ENCODE peak calls at places on chromosomes 2 and 18, in four cellular contexts. J, B, C and O are unnamed samples.
A peak's percentile ranks its signal among the peaks of the same experiment; 100 is the strongest.

GRCh38 chr18:25650201-25650941 is 298.4 kb upstream of the ZNF521 start:
- DNase-seq in J (no peak), C (no peak), B (peak; percentile 67), O (no peak)

GRCh38 chr2:207395535-207396251 is 134.1 kb upstream of the CREB1 start:
- DNase-seq in B (no peak), C (no peak), J (no peak), O (no peak)

GRCh38 chr2:205930209-205930608 is 155.8 kb downstream of the INO80D start:
- DNase-seq in C (no peak), J (no peak), B (no peak), O (no peak)

GRCh38 chr2:148023861-148024260 is 3.0 kb downstream of the MBD5 start:
- DNase-seq in C (no peak), B (no peak), J (no peak), O (no peak)

GRCh38 chr2:68253211-68254068 is 1.1 kb upstream of the PPP3R1 start:
- DNase-seq in B (peak; percentile 24), C (no peak), J (peak; percentile 57), O (peak; percentile 51)

GRCh38 chr18:28576941-28577340 is 400.0 kb upstream of the CDH2 start:
- DNase-seq in B (no peak), C (no peak), J (no peak), O (no peak)

GRCh38 chr18:9838144-9838877 is 47.5 kb upstream of the TXNDC2 start:
- DNase-seq in J (no peak), C (no peak), B (no peak), O (no peak)

GRCh38 chr18:61201516-61201915 is 131.7 kb upstream of the CDH20 start:
- DNase-seq in B (no peak), J (no peak), C (no peak), O (no peak)

GRCh38 chr2:61356261-61356957 is 114.5 kb downstream of the USP34 start:
- DNase-seq in B (peak; percentile 43), J (no peak), C (no peak), O (no peak)

GRCh38 chr2:173002751-173003541 is 72.7 kb upstream of the MAP3K20 start:
- DNase-seq in B (peak; percentile 64), J (no peak), C (no peak), O (peak; percentile 62)

GRCh38 chr2:96870631-96871255 is 863 bp upstream of the SEMA4C start:
- DNase-seq in J (peak; percentile 71), C (no peak), B (no peak), O (peak; percentile 31)

GRCh38 chr2:237665713-237666143 is 38.3 kb downstream of the LRRFIP1 start:
- DNase-seq in C (no peak), B (peak; percentile 33), J (no peak), O (no peak)

GRCh38 chr2:68466361-68466777 is 725 bp downstream of the FBXO48 start:
- DNase-seq in J (peak; percentile 38), B (peak; percentile 15), C (no peak), O (peak; percentile 28)

GRCh38 chr2:74530239-74531161 is 767 bp downstream of the HTRA2 start:
- DNase-seq in B (no peak), J (peak; percentile 96), C (peak; percentile 74), O (no peak)

GRCh38 chr2:67633212-67633856 is 236.2 kb downstream of the ETAA1 start:
- DNase-seq in J (no peak), C (no peak), B (no peak), O (no peak)

GRCh38 chr18:3690682-3691066 is 240.7 kb downstream of the TGIF1 start:
- DNase-seq in B (no peak), C (no peak), J (no peak), O (no peak)

GRCh38 chr18:12391487-12392136 is 14.6 kb upstream of the AFG3L2 start:
- DNase-seq in B (peak; percentile 51), C (no peak), J (peak; percentile 80), O (peak; percentile 46)

GRCh38 chr2:147331790-147332419 is 512.9 kb upstream of the ACVR2A start:
- DNase-seq in J (peak; percentile 2), B (peak; percentile 5), C (no peak), O (peak; percentile 11)

GRCh38 chr2:197300139-197300538 is 10.4 kb downstream of the ANKRD44 start:
- DNase-seq in C (no peak), J (no peak), B (no peak), O (no peak)

GRCh38 chr2:109382946-109383345 is 230.8 kb downstream of the SEPTIN10 start:
- DNase-seq in C (no peak), B (no peak), J (no peak), O (no peak)

GRCh38 chr18:36662000-36662399 is 166.8 kb downstream of the TPGS2 start:
- DNase-seq in B (no peak), J (peak; percentile 29), C (no peak), O (peak; percentile 18)

GRCh38 chr2:220789961-220790360 is 782.1 kb downstream of the EPHA4 start:
- DNase-seq in C (no peak), B (no peak), J (no peak), O (no peak)

GRCh38 chr2:141911485-141912066 is 219.2 kb downstream of the LRP1B start:
- DNase-seq in J (peak; percentile 11), C (no peak), B (peak; percentile 50), O (peak; percentile 41)

GRCh38 chr2:240564571-240565266 is 3.6 kb upstream of the RNPEPL1 start:
- DNase-seq in B (no peak), C (no peak), J (peak; percentile 73), O (peak; percentile 70)

GRCh38 chr2:218257390-218257981 is 3.3 kb upstream of the GPBAR1 start:
- DNase-seq in C (peak; percentile 56), J (peak; percentile 71), B (no peak), O (peak; percentile 50)

GRCh38 chr2:10439185-10439879 is 8.8 kb downstream of the ODC1 start:
- DNase-seq in C (no peak), J (peak; percentile 45), B (no peak), O (no peak)

GRCh38 chr2:241666627-241667400 is 19.8 kb downstream of the DTYMK start:
- DNase-seq in C (no peak), B (no peak), J (no peak), O (no peak)

GRCh38 chr2:142140434-142140845 is 9.6 kb upstream of the LRP1B start:
- DNase-seq in C (no peak), J (peak; percentile 6), B (peak; percentile 12), O (peak; percentile 10)

GRCh38 chr2:227781841-227782240 is 31.8 kb upstream of the CCL20 start:
- DNase-seq in B (no peak), C (no peak), J (no peak), O (no peak)

GRCh38 chr2:227782804-227783203 is 30.8 kb upstream of the CCL20 start:
- DNase-seq in J (no peak), B (no peak), C (no peak), O (no peak)

GRCh38 chr2:227788556-227788955 is 25.1 kb upstream of the CCL20 start:
- DNase-seq in C (no peak), B (no peak), J (no peak), O (no peak)

GRCh38 chr2:227783404-227784138 is 30.1 kb upstream of the CCL20 start:
- DNase-seq in J (no peak), C (peak; percentile 81), B (no peak), O (no peak)

DNA sequence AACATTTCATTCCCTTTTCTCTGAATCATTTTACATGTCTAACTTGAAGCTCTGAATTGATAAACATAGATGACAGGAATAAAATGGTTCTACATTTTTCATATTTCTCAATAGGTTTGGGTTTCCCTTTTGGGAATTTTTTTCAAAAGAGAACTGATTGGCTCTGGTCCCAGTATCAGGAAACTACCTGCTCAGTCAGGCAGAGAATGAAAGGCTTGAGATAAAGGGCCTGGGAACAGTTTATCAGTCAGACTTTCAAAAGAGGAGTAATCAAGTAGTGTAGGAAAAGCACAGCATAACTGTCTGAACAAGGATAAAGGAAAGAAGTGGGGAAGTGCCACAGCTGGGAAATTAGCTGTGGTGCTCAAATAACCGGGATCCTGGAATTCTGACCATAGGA is 28.3 kb upstream of the CCL20 start:
- DNase-seq in B (no peak), C (no peak), J (no peak), O (no peak)
- TF ChIP-seq REST in B (no peak), C (no peak), J (no peak), O (no peak)

GRCh38 chr2:27320958-27321543 is 1.8 kb downstream of the MPV17 start:
- DNase-seq in C (no peak), B (peak; percentile 99), J (peak; percentile 90), O (peak; percentile 98)
- TF ChIP-seq POLR2A in C (peak; percentile 28), B (peak; percentile 83), J (no peak), O (no peak)

GRCh38 chr2:101741775-101742520 is 44.4 kb downstream of the MAP4K4 start:
- DNase-seq in B (no peak), J (no peak), C (no peak), O (no peak)
- TF ChIP-seq CHD4 in B (no peak), J (no peak), C (no peak), O (no peak)

GRCh38 chr2:72114693-72115051 is 33.0 kb downstream of the CYP26B1 start:
- DNase-seq in C (no peak), J (no peak), B (no peak), O (no peak)
- TF ChIP-seq REST in C (no peak), J (no peak), B (no peak), O (peak; percentile 26)

DNA sequence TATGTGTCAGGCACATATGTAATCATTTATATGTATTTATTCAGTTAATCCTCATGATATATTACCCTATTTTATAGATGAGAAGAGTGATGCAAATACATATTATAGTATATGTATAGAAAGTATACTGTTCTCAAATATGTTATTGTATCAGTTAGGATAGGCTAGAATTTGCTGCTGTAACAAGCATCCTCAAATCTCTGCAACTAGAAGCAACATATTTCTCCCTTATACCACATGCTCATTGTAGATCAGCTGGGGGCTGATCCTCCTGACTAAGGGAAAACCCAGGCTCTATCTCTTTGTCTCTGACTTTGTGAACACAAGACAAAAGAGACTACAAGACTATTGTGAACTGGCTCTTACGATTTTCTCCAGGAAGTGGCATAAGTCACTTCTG is 24.8 kb upstream of the HS6ST1 start:
- DNase-seq in B (no peak), C (no peak), J (no peak), O (no peak)
- TF ChIP-seq POLR2A in B (no peak), C (no peak), J (no peak), O (no peak)

DNA sequence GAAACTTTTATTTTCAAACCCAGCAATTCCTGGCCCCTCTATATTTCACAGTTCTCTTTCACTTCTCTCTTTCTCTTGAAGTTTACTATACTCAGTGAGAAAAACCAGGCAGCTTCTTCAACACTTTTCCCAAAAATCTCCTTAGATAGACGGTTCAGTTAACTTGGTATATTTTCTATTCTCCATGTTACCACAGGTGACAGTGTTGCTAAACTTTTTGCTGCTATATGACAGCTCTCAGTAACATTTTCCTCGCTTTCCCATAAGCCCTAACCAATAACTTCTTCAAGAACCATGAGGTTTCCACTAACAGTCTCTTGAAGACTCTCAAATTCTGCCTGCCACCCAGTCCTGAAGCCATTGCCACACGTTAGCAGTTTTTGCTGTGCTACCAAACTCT is 45.8 kb downstream of the CYBRD1 start:
- DNase-seq in B (no peak), J (no peak), C (no peak), O (no peak)
- TF ChIP-seq CHD4 in B (no peak), J (no peak), C (no peak), O (no peak)